ENCODE peak calls at places on chromosomes 2 and 18, in six cellular contexts. N, R, Y, K, B and M are unnamed samples.

GRCh38 chr2:19124135-19124534 is 234.3 kb downstream of the OSR1 start:
- DNase-seq in K (peak), Y (no peak), B (peak), R (no peak), N (peak), M (no peak)

GRCh38 chr2:38000485-38001222 is 75.3 kb downstream of the CYP1B1 start:
- DNase-seq in N (no peak), R (no peak), K (no peak), Y (no peak), B (no peak), M (no peak)

GRCh38 chr2:3598197-3598910 is 3.4 kb downstream of the COLEC11 start:
- DNase-seq in R (peak), N (no peak), Y (no peak), K (no peak), B (no peak), M (no peak)

GRCh38 chr2:132776271-132776670 is 106.3 kb upstream of the LYPD1 start:
- DNase-seq in N (no peak), B (no peak), Y (no peak), R (no peak), K (no peak), M (no peak)

GRCh38 chr2:20439193-20439475 is 7.7 kb upstream of the RHOB start:
- DNase-seq in Y (peak), N (peak), B (peak), R (no peak), K (peak), M (no peak)

GRCh38 chr18:23631746-23632145 is 31.0 kb downstream of the ANKRD29 start:
- DNase-seq in R (no peak), N (no peak), Y (no peak), K (no peak), B (no peak), M (no peak)

GRCh38 chr2:205684871-205685313 is 2.6 kb downstream of the NRP2 start:
- DNase-seq in B (peak), K (no peak), R (no peak), Y (no peak), N (peak), M (no peak)

GRCh38 chr2:12050381-12050780 is 303.9 kb downstream of the LPIN1 start:
- DNase-seq in R (peak), B (no peak), N (peak), K (peak), Y (no peak), M (peak)

GRCh38 chr2:11631462-11631861 is 38.5 kb downstream of the NTSR2 start:
- DNase-seq in Y (no peak), R (no peak), N (no peak), B (peak), K (peak), M (no peak)

GRCh38 chr2:159790323-159790722 is 7.7 kb downstream of the CD302 start:
- DNase-seq in Y (no peak), N (no peak), K (no peak), B (no peak), R (no peak), M (no peak)

GRCh38 chr2:142291964-142292363 is 161.1 kb upstream of the LRP1B start:
- DNase-seq in N (no peak), K (peak), R (no peak), Y (no peak), B (no peak), M (no peak)

GRCh38 chr2:219533930-219534661 is 9.5 kb downstream of the CHPF start:
- DNase-seq in R (no peak), Y (no peak), N (no peak), B (no peak), K (no peak), M (no peak)

GRCh38 chr2:210955591-210955990 is 399.2 kb downstream of the CPS1 start:
- DNase-seq in K (peak), N (peak), B (peak), R (no peak), Y (no peak), M (no peak)